ENCODE peak calls at places on chromosome 6, in five cellular contexts. B is fibroblast of mammary gland, Y is upper lobe of right lung, W is fibroblast of the aortic adventitia, C is PC-3. G is an unnamed sample.

GRCh38 chr6:169824848-169825557 is 73.6 kb downstream of the ERMARD start:
- DNase-seq in W (no peak), Y (peak), C (no peak), B (no peak), G (no peak)

GRCh38 chr6:90008908-90009501 is 114.7 kb downstream of the GJA10 start:
- DNase-seq in C (peak), Y (no peak), B (peak), W (peak), G (no peak)

GRCh38 chr6:6875818-6876470 is 231.8 kb upstream of the RREB1 start:
- DNase-seq in C (peak), Y (no peak), W (peak), B (peak), G (peak)

GRCh38 chr6:151121900-151122299 is 117.9 kb upstream of the AKAP12 start:
- DNase-seq in Y (no peak), B (peak), W (no peak), C (no peak), G (peak)

GRCh38 chr6:169890901-169891300 is 139.5 kb downstream of the ERMARD start:
- DNase-seq in C (no peak), W (no peak), Y (no peak), B (no peak), G (no peak)

GRCh38 chr6:132687306-132687705 is 26.5 kb downstream of the VNN1 start:
- DNase-seq in B (peak), C (peak), W (peak), Y (no peak), G (peak)

GRCh38 chr6:16146028-16146427 is 17.1 kb downstream of the MYLIP start:
- DNase-seq in W (peak), C (peak), B (no peak), Y (no peak), G (no peak)

GRCh38 chr6:168208854-168209253 is 110.7 kb downstream of the DACT2 start:
- DNase-seq in Y (no peak), C (no peak), W (no peak), B (no peak), G (no peak)

GRCh38 chr6:37202788-37203491 is 33.0 kb downstream of the PIM1 start:
- DNase-seq in C (peak), B (no peak), W (no peak), Y (no peak), G (no peak)

GRCh38 chr6:72967329-72967728 is 258.0 kb downstream of the KHDC1L start:
- DNase-seq in W (no peak), C (no peak), Y (no peak), B (no peak), G (no peak)

GRCh38 chr6:24936641-24937317 is 1.0 kb upstream of the RIPOR2 start:
- DNase-seq in W (no peak), C (peak), Y (no peak), B (peak), G (no peak)

GRCh38 chr6:39054577-39055142 is 6.1 kb downstream of the GLP1R start:
- DNase-seq in B (no peak), Y (peak), C (no peak), W (no peak), G (no peak)

GRCh38 chr6:3102875-3103274 is 15.6 kb upstream of the BPHL start:
- DNase-seq in W (no peak), B (peak), Y (no peak), C (no peak), G (no peak)

GRCh38 chr6:170210651-170211403 is 80.1 kb downstream of the DLL1 start:
- DNase-seq in C (no peak), W (no peak), B (no peak), Y (no peak), G (no peak)

GRCh38 chr6:163309491-163310026 is 105.0 kb upstream of the QKI start:
- DNase-seq in B (peak), Y (no peak), C (peak), W (no peak), G (no peak)

GRCh38 chr6:75300206-75300605 is 15.6 kb upstream of the TMEM30A start:
- DNase-seq in B (no peak), C (no peak), Y (no peak), W (no peak), G (no peak)

GRCh38 chr6:169250660-169251059 is 3.0 kb downstream of the THBS2 start:
- DNase-seq in W (peak), B (peak), C (peak), Y (no peak), G (peak)

GRCh38 chr6:133889557-133890301 is 816 bp downstream of the TCF21 start:
- DNase-seq in B (no peak), W (peak), C (no peak), Y (no peak), G (no peak)

GRCh38 chr6:69768664-69769063 is 28.1 kb downstream of the LMBRD1 start:
- DNase-seq in B (peak), Y (no peak), C (peak), W (peak), G (no peak)
- TF ChIP-seq CTCF in B (no peak), Y (peak), C (peak), W (peak), G (peak)

GRCh38 chr6:160974304-160974771 is 17.2 kb upstream of the MAP3K4 start:
- DNase-seq in W (peak), B (peak), C (no peak), Y (no peak), G (peak)
- H3K4me3 ChIP-seq in W (no peak), B (no peak), C (no peak), Y (no peak), G (no peak)

DNA sequence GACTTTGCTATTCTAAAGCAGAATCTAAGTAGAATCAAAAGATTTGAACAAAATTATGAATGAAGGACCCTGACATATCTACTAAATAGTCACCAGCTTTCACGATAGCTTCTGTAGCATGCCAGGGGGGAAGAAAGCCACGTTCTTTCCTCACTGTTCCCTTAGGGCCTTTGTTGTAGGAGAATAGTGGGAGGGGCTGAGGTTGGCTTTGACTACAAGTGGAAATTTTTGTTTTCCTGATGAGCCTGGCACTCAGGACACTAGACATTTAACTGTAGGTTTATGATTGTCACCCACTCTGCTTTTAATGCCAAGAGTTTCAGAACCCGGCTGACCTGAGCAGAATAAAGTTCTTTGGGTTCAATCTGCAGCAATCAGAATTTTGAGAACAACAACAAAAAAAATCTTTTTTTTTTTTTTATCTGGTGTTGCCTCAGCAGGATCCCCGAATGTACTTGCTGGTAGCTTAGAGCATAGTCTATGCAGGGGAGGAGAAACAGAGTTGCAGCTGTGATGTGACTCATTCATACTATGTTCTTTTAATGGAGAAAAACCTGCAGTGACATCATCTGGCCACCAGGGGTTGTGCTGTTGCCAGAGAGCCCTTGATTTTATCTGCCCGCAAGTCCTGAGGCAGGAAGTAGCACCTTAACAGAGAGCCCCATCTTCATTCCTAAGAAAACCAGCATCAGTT is 38.5 kb downstream of the TPD52L1 start:
- DNase-seq in W (peak), C (peak), Y (no peak), B (peak), G (peak)
- TF ChIP-seq CTCF in W (peak), C (peak), Y (peak), B (peak), G (peak)

GRCh38 chr6:141653590-141653989 is 479.1 kb upstream of the GJE1 start:
- DNase-seq in B (peak), W (no peak), Y (no peak), C (no peak), G (no peak)

GRCh38 chr6:141659582-141659981 is 473.1 kb upstream of the GJE1 start:
- DNase-seq in Y (no peak), W (no peak), B (no peak), C (peak), G (no peak)

GRCh38 chr6:141658721-141659120 is 474.0 kb upstream of the GJE1 start:
- DNase-seq in W (no peak), Y (no peak), C (no peak), B (no peak), G (no peak)

GRCh38 chr6:141657812-141658211 is 474.9 kb upstream of the GJE1 start:
- DNase-seq in Y (no peak), C (no peak), W (no peak), B (no peak), G (no peak)
- H3K4me3 ChIP-seq in Y (no peak), C (no peak), W (no peak), B (no peak), G (no peak)

DNA sequence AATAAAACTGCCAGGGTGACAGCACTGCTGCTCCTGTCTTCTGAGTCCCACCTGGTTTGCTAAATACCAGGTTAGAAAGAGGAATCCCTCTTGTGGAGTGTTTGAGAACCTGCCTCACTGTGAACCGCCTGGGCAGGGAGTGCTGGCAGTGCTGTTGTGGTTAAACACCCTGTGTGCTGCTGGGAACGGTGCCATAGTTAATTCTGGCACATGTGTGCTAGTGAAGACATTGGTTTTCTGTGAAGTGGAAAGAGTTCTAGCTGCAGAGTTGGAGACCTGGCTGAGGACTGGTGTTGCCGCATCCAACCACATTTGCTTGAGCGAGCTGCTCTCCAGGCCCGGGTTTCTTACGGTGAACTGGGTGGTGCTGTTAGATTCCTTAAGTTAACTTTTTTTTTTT is 72.7 kb downstream of the IGF2R start:
- DNase-seq in B (peak), Y (peak), W (peak), C (peak), G (peak)
- TF ChIP-seq CTCF in B (peak), Y (peak), W (peak), C (peak), G (no peak)

GRCh38 chr6:42448391-42448790 is 3.3 kb downstream of the TRERF1 start:
- DNase-seq in B (no peak), C (no peak), Y (no peak), W (no peak), G (no peak)
- H3K4me3 ChIP-seq in B (no peak), C (peak), Y (no peak), W (peak), G (peak)

GRCh38 chr6:14765106-14765505 is 480.8 kb upstream of the JARID2 start:
- DNase-seq in C (peak), W (peak), B (peak), Y (no peak), G (peak)
- TF ChIP-seq CTCF in C (no peak), W (no peak), B (no peak), Y (no peak), G (no peak)

DNA sequence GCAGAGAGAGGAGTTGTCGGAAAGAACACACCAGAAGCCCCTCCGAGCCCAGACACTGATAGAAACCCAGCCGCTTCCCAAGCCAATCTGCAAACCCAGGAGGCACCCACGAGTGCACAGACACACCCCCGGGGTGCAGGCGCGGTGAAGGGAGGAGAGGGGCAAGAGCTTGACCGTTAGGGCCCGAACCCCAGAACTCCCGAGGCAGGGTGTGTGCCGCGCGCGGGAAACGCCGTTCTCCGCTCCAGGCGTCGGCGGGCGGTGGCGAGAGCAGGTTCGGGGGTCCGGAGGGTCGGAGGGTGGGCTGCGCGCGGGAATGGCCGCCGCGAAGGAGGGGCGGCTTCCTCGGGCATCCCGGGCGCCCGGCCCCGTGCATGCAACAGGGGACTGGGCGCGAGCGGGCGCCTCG is 549 bp downstream of the ELOVL2 start:
- DNase-seq in B (no peak), C (no peak), W (no peak), Y (no peak), G (no peak)
- H3K4me3 ChIP-seq in B (peak), C (peak), W (peak), Y (peak), G (peak)

GRCh38 chr6:10030942-10031537 is 383.8 kb downstream of the TFAP2A start:
- DNase-seq in Y (no peak), B (no peak), C (peak), W (no peak), G (no peak)
- TF ChIP-seq CTCF in Y (peak), B (peak), C (peak), W (peak), G (peak)

DNA sequence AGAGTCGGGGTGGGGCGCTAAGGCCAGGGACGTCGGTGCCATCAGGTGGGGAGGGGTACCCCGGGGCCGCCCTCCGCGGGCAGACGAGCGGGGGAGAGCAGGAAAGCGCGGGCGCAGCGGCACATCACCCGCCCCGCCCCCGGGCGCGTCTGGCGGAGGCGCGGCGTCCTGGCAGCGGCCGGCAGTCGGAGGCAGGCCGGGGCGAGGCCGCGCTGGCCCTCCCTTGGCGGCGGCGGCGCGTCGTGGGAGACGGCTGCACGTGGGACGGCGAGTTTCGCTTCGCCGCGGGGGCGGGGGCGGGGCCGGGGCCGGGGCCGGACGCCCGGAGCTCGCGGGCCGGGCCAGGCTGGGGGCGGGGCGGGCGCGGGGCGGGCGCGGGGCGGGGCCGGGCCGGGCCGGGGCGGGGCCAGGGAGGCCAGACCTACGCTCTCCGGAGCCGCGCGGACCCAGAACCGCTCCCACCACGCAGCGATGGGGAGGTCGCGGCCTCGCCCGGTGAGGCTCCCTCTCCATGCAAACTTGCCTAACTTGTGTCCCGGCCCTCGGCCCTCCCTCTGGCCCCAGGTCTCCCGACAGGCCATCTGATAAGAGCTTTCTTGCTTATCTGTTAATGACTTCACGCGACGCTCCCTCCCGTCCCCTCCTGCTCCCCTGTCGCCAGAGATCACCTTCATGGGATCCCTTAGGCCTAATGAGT is 12.5 kb downstream of the ITPR3 start:
- DNase-seq in W (peak), B (peak), Y (peak), C (peak), G (peak)
- H3K4me3 ChIP-seq in W (peak), B (peak), Y (peak), C (peak), G (peak)